ENCODE peak calls at places on chromosomes 5 and 9, in seven cellular contexts. R, B, E, Y, H, C and F are unnamed samples.

GRCh38 chr9:99023229-99023628 is 79.5 kb downstream of the COL15A1 start:
- DNase-seq in R (no peak), H (no peak), B (no peak), Y (peak; percentile 32), C (no peak), E (no peak), F (no peak)

GRCh38 chr5:128470663-128471062 is 67.4 kb downstream of the FBN2 start:
- DNase-seq in E (no peak), R (no peak), B (no peak), C (no peak), H (no peak), Y (no peak), F (no peak)

GRCh38 chr5:150525163-150525562 is 17.2 kb downstream of the NDST1 start:
- DNase-seq in B (no peak), H (no peak), R (no peak), E (no peak), Y (no peak), C (no peak), F (no peak)

GRCh38 chr5:11000517-11001353 is 239.7 kb upstream of the DAP start:
- DNase-seq in Y (no peak), B (no peak), C (no peak), R (no peak), H (no peak), E (no peak), F (no peak)

GRCh38 chr5:35618297-35618636 is 604 bp downstream of the SPEF2 start:
- DNase-seq in C (no peak), E (no peak), R (no peak), B (no peak), H (no peak), Y (no peak), F (no peak)

GRCh38 chr5:40428129-40428528 is 251.6 kb upstream of the PTGER4 start:
- DNase-seq in H (no peak), E (no peak), Y (no peak), B (no peak), C (no peak), R (peak; percentile 31), F (no peak)

GRCh38 chr5:176553260-176554085 is 4.3 kb downstream of the CDHR2 start:
- DNase-seq in C (no peak), H (no peak), Y (no peak), R (no peak), E (no peak), B (no peak), F (no peak)

GRCh38 chr9:6488395-6488794 is 75.4 kb downstream of the UHRF2 start:
- DNase-seq in B (no peak), H (no peak), C (no peak), E (no peak), Y (no peak), R (no peak), F (no peak)

GRCh38 chr9:68780735-68781134 is 75.7 kb downstream of the PIP5K1B start:
- DNase-seq in Y (no peak), H (no peak), C (peak; percentile 42), B (no peak), R (no peak), E (no peak), F (no peak)

GRCh38 chr9:97386733-97387503 is 25.0 kb upstream of the TDRD7 start:
- DNase-seq in R (peak; percentile 37), B (peak; percentile 55), H (peak; percentile 26), Y (peak; percentile 62), E (peak; percentile 68), C (peak; percentile 74), F (peak; percentile 71)

GRCh38 chr5:27171696-27172362 is 133.4 kb upstream of the CDH9 start:
- DNase-seq in Y (no peak), B (no peak), E (no peak), C (no peak), H (no peak), R (no peak), F (no peak)

GRCh38 chr5:116672203-116672602 is 97.6 kb upstream of the SEMA6A start:
- DNase-seq in R (no peak), B (no peak), H (no peak), Y (no peak), C (no peak), E (no peak), F (no peak)

GRCh38 chr5:176619569-176620332 is 9.8 kb upstream of the GPRIN1 start:
- DNase-seq in Y (no peak), E (no peak), B (no peak), C (no peak), R (no peak), H (no peak), F (no peak)

GRCh38 chr5:143085319-143085917 is 315.2 kb downstream of the ARHGAP26 start:
- DNase-seq in E (no peak), Y (no peak), B (no peak), H (no peak), C (no peak), R (no peak), F (no peak)

GRCh38 chr5:50749873-50750272 is 83.4 kb downstream of the PARP8 start:
- DNase-seq in C (no peak), E (no peak), Y (no peak), B (no peak), R (no peak), H (no peak), F (no peak)

GRCh38 chr5:38211354-38211710 is 47.0 kb upstream of the EGFLAM start:
- DNase-seq in H (no peak), C (no peak), B (no peak), E (no peak), Y (no peak), R (no peak), F (no peak)
- TF ChIP-seq CTCF in H (no peak), C (no peak), B (no peak), E (no peak), Y (no peak), R (no peak), F (no peak)

DNA sequence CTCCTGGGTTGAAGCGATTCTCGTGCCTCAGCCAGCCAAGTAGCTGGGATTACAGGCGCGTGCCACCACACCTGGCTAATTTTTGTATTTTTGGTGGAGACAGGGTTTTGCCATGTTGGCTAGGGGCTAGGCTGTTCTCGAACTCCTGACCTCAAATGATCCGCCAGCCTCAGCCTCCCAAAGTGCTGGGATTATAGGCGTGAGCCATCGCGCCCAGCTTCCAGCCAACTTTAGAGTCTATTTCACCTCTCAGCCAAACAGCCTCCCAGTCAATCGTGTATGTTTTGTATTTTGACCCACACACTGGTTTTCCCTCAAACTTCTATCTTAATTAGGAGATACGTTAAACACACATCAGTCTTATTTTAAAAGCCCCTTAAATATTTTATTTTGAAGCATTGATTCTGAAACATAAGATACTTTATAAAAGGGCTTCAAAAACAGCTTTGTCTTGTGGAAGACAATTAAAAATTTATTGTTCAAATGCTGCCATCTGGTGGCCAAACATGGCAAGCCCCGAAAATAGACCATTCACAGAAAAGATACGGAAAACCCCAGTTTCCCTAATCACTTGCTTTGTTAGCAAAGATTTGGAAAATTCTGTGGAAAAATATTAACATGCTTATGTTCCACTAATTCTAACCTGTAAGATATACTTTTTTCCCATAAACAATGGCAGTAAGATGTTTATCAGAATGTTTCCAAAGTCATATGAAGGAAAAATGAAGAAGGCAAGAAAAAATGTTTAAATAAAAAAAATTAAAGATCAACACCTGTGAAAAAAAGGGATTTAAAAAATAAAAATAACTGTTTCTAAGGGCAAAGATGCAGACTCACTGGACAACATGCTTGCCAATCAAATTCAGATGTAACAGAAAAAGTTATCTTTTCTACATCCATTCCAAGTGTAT is 33.1 kb downstream of the APTX start:
- DNase-seq in C (peak; percentile 51), B (no peak), Y (peak; percentile 65), H (peak; percentile 22), E (peak; percentile 64), R (peak; percentile 55), F (peak; percentile 45)
- TF ChIP-seq CTCF in C (peak; percentile 63), B (peak; percentile 77), Y (peak; percentile 67), H (peak; percentile 62), E (peak; percentile 92), R (peak; percentile 74), F (peak; percentile 95)

GRCh38 chr5:145903113-145903512 is 30.3 kb upstream of the GRXCR2 start:
- DNase-seq in B (no peak), E (no peak), Y (no peak), C (no peak), H (no peak), R (no peak), F (no peak)
- TF ChIP-seq CTCF in B (no peak), E (no peak), Y (no peak), C (peak; percentile 20), H (no peak), R (no peak), F (no peak)

GRCh38 chr9:131739192-131739961 is 499 bp downstream of the RAPGEF1 start:
- DNase-seq in Y (peak; percentile 53), R (no peak), C (peak; percentile 54), E (peak; percentile 78), H (no peak), B (no peak), F (peak; percentile 58)
- TF ChIP-seq CTCF in Y (no peak), R (no peak), C (no peak), E (no peak), H (no peak), B (no peak), F (no peak)

DNA sequence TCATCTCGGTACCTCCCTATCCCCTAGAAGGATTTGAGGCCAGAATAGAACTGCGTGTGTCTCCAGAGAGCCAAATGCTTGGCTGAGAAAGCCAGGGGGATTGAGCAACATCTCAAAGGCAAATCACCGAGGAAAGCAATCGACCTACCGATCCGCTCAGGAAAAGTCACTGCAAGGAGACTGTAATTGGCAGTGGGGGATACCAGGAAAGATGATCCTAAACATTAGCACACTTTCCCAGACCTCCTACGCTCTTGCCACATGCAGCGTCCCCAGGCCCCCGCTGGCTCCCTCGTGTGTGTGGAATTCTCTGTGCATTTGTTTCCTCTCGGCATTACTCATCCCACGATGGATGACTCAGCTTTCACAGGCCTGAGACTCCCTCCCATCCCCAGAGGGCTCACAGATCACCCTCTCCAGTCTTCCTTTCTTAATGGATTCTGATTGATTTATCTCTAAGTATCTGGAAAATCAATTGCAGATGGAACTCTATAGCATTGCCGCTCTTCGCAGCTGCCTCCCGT is 82.2 kb upstream of the ICE1 start:
- DNase-seq in Y (peak; percentile 81), B (peak; percentile 63), E (no peak), C (no peak), R (no peak), H (peak; percentile 72), F (no peak)
- TF ChIP-seq CTCF in Y (peak; percentile 37), B (no peak), E (no peak), C (no peak), R (peak; percentile 67), H (no peak), F (no peak)